ENCODE peak calls at places on chromosomes 6 and 20, in five cellular contexts. One of them, this sample, is unnamed.

GRCh38 chr6:122969999-122970398 is 26.0 kb upstream of the CLVS2 start:
- DNase-seq in K562: no peak
- DNase-seq in PC-9: no peak
- DNase-seq in fibroblast of lung: no peak
- DNase-seq in MM.1S: no peak
- DNase-seq in this sample: no peak

GRCh38 chr6:41887355-41887754 is 7.8 kb downstream of the USP49 start:
- DNase-seq in fibroblast of lung: no peak
- DNase-seq in PC-9: no peak
- DNase-seq in K562: no peak
- DNase-seq in MM.1S: no peak
- DNase-seq in this sample: no peak

GRCh38 chr6:136550330-136551071 is at the start of gene MAP7:
- DNase-seq in PC-9: peak
- DNase-seq in MM.1S: peak
- DNase-seq in K562: peak
- DNase-seq in fibroblast of lung: no peak
- DNase-seq in this sample: peak

GRCh38 chr20:57582432-57583288 is 21.8 kb downstream of the PCK1 start:
- DNase-seq in MM.1S: no peak
- DNase-seq in fibroblast of lung: peak
- DNase-seq in K562: peak
- DNase-seq in PC-9: no peak
- DNase-seq in this sample: peak

GRCh38 chr6:44256291-44257006 is 879 bp downstream of the SLC35B2 start:
- DNase-seq in PC-9: peak
- DNase-seq in fibroblast of lung: no peak
- DNase-seq in K562: no peak
- DNase-seq in MM.1S: peak
- DNase-seq in this sample: no peak

GRCh38 chr6:16885411-16886160 is 124.3 kb upstream of the ATXN1 start:
- DNase-seq in fibroblast of lung: no peak
- DNase-seq in MM.1S: no peak
- DNase-seq in PC-9: no peak
- DNase-seq in K562: no peak
- DNase-seq in this sample: no peak

GRCh38 chr6:21163110-21163837 is 430.3 kb upstream of the SOX4 start:
- DNase-seq in PC-9: no peak
- DNase-seq in MM.1S: no peak
- DNase-seq in K562: no peak
- DNase-seq in fibroblast of lung: peak
- DNase-seq in this sample: no peak

GRCh38 chr6:37926661-37927060 is 107.1 kb downstream of the ZFAND3 start:
- DNase-seq in MM.1S: no peak
- DNase-seq in PC-9: no peak
- DNase-seq in K562: no peak
- DNase-seq in fibroblast of lung: no peak
- DNase-seq in this sample: no peak

GRCh38 chr6:17429381-17430061 is 36.1 kb downstream of the CAP2 start:
- DNase-seq in PC-9: no peak
- DNase-seq in K562: no peak
- DNase-seq in fibroblast of lung: peak
- DNase-seq in MM.1S: no peak
- DNase-seq in this sample: no peak

GRCh38 chr6:5112065-5112799 is 27.1 kb downstream of the PPP1R3G start:
- DNase-seq in MM.1S: no peak
- DNase-seq in PC-9: peak
- DNase-seq in K562: no peak
- DNase-seq in fibroblast of lung: no peak
- DNase-seq in this sample: no peak

GRCh38 chr6:48626421-48626820 is 515.4 kb upstream of the PTCHD4 start:
- DNase-seq in MM.1S: no peak
- DNase-seq in K562: no peak
- DNase-seq in fibroblast of lung: no peak
- DNase-seq in PC-9: no peak
- DNase-seq in this sample: no peak

GRCh38 chr6:21665436-21666199 is 72.1 kb downstream of the SOX4 start:
- DNase-seq in fibroblast of lung: no peak
- DNase-seq in K562: no peak
- DNase-seq in PC-9: no peak
- DNase-seq in MM.1S: no peak
- DNase-seq in this sample: peak

GRCh38 chr6:68040780-68041179 is 594.3 kb upstream of the ADGRB3 start:
- DNase-seq in MM.1S: no peak
- DNase-seq in K562: no peak
- DNase-seq in fibroblast of lung: no peak
- DNase-seq in PC-9: no peak
- DNase-seq in this sample: no peak

GRCh38 chr20:57389695-57390603 is 1.2 kb upstream of the RBM38 start:
- DNase-seq in K562: peak
- DNase-seq in MM.1S: no peak
- DNase-seq in fibroblast of lung: no peak
- DNase-seq in PC-9: no peak
- DNase-seq in this sample: no peak

GRCh38 chr6:34027445-34027936 is 118.4 kb downstream of the GRM4 start:
- DNase-seq in PC-9: no peak
- DNase-seq in K562: peak
- DNase-seq in MM.1S: peak
- DNase-seq in fibroblast of lung: peak
- DNase-seq in this sample: peak

GRCh38 chr6:152273002-152273401 is 364.2 kb downstream of the SYNE1 start:
- DNase-seq in fibroblast of lung: peak
- DNase-seq in K562: no peak
- DNase-seq in MM.1S: no peak
- DNase-seq in PC-9: peak
- DNase-seq in this sample: peak

GRCh38 chr20:31967830-31968249 is at the start of gene XKR7:
- DNase-seq in PC-9: no peak
- DNase-seq in MM.1S: no peak
- DNase-seq in fibroblast of lung: no peak
- DNase-seq in K562: peak
- DNase-seq in this sample: no peak

GRCh38 chr20:33679758-33680485 is 5.7 kb upstream of the NECAB3 start:
- DNase-seq in MM.1S: no peak
- DNase-seq in K562: no peak
- DNase-seq in PC-9: peak
- DNase-seq in fibroblast of lung: no peak
- DNase-seq in this sample: no peak

GRCh38 chr20:2340823-2341222 is 39.9 kb upstream of the TGM6 start:
- DNase-seq in K562: no peak
- DNase-seq in fibroblast of lung: no peak
- DNase-seq in PC-9: no peak
- DNase-seq in MM.1S: no peak
- DNase-seq in this sample: no peak

GRCh38 chr6:32182617-32183016 is 1.4 kb downstream of the AGER start:
- DNase-seq in fibroblast of lung: no peak
- DNase-seq in MM.1S: no peak
- DNase-seq in K562: no peak
- DNase-seq in PC-9: no peak
- DNase-seq in this sample: no peak

GRCh38 chr6:32181890-32182529 is 2.0 kb downstream of the AGER start:
- DNase-seq in MM.1S: no peak
- DNase-seq in fibroblast of lung: no peak
- DNase-seq in PC-9: no peak
- DNase-seq in K562: no peak
- DNase-seq in this sample: no peak

GRCh38 chr6:32183483-32184083 is 470 bp downstream of the AGER start:
- DNase-seq in fibroblast of lung: no peak
- DNase-seq in PC-9: no peak
- DNase-seq in MM.1S: no peak
- DNase-seq in K562: no peak
- DNase-seq in this sample: no peak

GRCh38 chr6:32184084-32184640 is at the start of gene AGER:
- DNase-seq in K562: no peak
- DNase-seq in MM.1S: no peak
- DNase-seq in PC-9: no peak
- DNase-seq in fibroblast of lung: no peak
- DNase-seq in this sample: no peak

GRCh38 chr6:32183030-32183429 is 1.0 kb downstream of the AGER start:
- DNase-seq in fibroblast of lung: no peak
- DNase-seq in K562: no peak
- DNase-seq in PC-9: no peak
- DNase-seq in MM.1S: no peak
- DNase-seq in this sample: no peak
- H3K4me3 ChIP-seq in fibroblast of lung: no peak
- H3K4me3 ChIP-seq in K562: no peak
- H3K4me3 ChIP-seq in PC-9: no peak
- H3K4me3 ChIP-seq in MM.1S: no peak
- H3K4me3 ChIP-seq in this sample: no peak

DNA sequence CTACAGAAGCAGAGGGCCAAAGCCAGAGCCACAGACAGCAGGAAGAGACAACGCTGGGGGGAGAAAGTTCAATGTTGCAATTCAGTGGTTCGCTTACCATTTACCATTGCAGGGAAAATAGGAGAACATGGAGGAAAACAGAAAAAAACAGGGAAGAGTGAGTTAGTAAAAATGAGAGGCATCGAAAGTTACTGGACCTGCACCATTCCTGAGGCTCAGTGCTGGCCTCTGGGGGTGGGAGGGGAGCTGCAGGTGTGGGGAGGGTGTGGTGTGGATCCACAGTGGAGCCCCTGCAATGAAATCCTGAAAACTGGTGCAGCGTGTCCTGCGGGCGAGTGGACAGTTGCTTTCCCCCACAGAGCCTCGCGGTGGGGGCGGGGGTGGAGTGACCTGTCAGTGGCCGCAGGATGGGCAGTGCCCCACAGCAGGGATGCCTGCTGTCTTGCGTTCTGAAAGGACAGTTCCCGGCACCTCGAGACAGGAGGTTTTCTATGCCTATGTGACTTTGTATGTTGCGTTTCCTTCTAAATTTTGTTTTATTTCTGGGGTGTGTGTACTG is 5.7 kb downstream of the TMEM181 start:
- DNase-seq in K562: no peak
- DNase-seq in MM.1S: no peak
- DNase-seq in fibroblast of lung: no peak
- DNase-seq in PC-9: no peak
- DNase-seq in this sample: no peak
- H2AFZ ChIP-seq in K562: no peak
- H2AFZ ChIP-seq in MM.1S: no peak
- H2AFZ ChIP-seq in fibroblast of lung: no peak
- H2AFZ ChIP-seq in PC-9: no peak
- H2AFZ ChIP-seq in this sample: no peak

GRCh38 chr6:1395941-1396908 is 6.8 kb downstream of the FOXF2 start:
- DNase-seq in fibroblast of lung: peak
- DNase-seq in K562: no peak
- DNase-seq in PC-9: no peak
- DNase-seq in MM.1S: no peak
- DNase-seq in this sample: no peak
- TF ChIP-seq EZH2 in fibroblast of lung: no peak
- TF ChIP-seq EZH2 in K562: no peak
- TF ChIP-seq EZH2 in PC-9: no peak
- TF ChIP-seq EZH2 in MM.1S: no peak
- TF ChIP-seq EZH2 in this sample: no peak

DNA sequence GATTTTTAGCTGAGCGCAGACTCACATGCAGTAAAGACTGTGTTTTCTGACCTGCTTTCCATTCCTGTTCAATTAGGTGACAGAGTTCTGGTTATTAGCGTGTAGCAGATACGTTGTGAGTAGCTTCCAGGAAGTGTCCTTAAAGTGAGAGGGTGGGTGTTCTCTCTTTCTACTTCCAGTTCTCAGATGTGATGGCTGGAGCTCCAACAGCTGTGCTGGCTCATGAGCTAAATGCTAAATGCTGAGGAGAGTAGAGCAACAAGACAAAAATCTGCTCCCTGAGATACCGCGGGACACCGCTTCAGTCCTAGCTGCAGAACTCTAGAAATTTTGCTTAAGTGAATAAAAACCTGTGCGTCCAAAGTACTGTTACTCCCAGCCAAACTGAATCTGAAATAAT is 38.2 kb upstream of the FYN start:
- DNase-seq in K562: no peak
- DNase-seq in MM.1S: no peak
- DNase-seq in fibroblast of lung: no peak
- DNase-seq in PC-9: no peak
- DNase-seq in this sample: no peak
- H3K4me3 ChIP-seq in K562: no peak
- H3K4me3 ChIP-seq in MM.1S: no peak
- H3K4me3 ChIP-seq in fibroblast of lung: no peak
- H3K4me3 ChIP-seq in PC-9: no peak
- H3K4me3 ChIP-seq in this sample: no peak

GRCh38 chr20:41571006-41571405 is 47.2 kb downstream of the CHD6 start:
- DNase-seq in PC-9: no peak
- DNase-seq in K562: no peak
- DNase-seq in fibroblast of lung: no peak
- DNase-seq in MM.1S: no peak
- DNase-seq in this sample: no peak
- H2AFZ ChIP-seq in PC-9: no peak
- H2AFZ ChIP-seq in K562: no peak
- H2AFZ ChIP-seq in fibroblast of lung: no peak
- H2AFZ ChIP-seq in MM.1S: no peak
- H2AFZ ChIP-seq in this sample: no peak

DNA sequence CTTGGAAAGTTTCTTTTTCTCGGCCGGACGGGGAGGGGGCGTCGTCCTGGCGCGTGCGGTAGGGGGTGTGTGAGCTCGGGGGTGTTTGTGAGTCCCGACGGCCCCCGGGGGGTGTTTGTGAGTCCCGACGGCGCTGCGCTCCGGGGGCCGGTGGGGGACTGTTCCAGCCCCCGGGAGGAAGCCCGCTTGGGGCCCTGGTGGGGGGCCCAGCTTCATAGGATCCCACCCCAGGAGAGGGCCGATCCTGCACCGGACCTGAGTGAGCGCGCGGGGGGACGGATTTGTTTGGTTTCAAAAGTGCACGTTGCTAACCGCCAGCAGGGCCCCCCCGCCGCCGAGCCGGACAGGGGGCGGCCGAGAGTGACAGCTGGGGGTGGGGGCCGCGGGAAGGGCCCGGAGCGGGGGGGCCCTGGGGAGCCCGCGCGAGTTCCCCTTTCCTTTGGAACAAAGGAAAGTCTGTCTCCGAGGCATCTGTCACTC is 441 bp downstream of the TGIF2 start:
- DNase-seq in K562: peak
- DNase-seq in fibroblast of lung: no peak
- DNase-seq in MM.1S: peak
- DNase-seq in PC-9: no peak
- DNase-seq in this sample: no peak
- TF ChIP-seq EZH2 in K562: no peak
- TF ChIP-seq EZH2 in fibroblast of lung: no peak
- TF ChIP-seq EZH2 in MM.1S: no peak
- TF ChIP-seq EZH2 in PC-9: no peak
- TF ChIP-seq EZH2 in this sample: no peak

GRCh38 chr6:105137388-105137787 is 42.4 kb downstream of the POPDC3 start:
- DNase-seq in K562: no peak
- DNase-seq in PC-9: no peak
- DNase-seq in MM.1S: no peak
- DNase-seq in fibroblast of lung: peak
- DNase-seq in this sample: peak
- H3K4me3 ChIP-seq in K562: no peak
- H3K4me3 ChIP-seq in PC-9: peak
- H3K4me3 ChIP-seq in MM.1S: peak
- H3K4me3 ChIP-seq in fibroblast of lung: peak
- H3K4me3 ChIP-seq in this sample: peak